ENCODE peak calls at places on chromosome 6, in ten cellular contexts. Z, K, I, Y, G, X, P, W, D and R are unnamed samples.
A peak's percentile ranks its signal among the peaks of the same experiment; 100 is the strongest.

GRCh38 chr6:62283828-62284411 is 2.1 kb downstream of the KHDRBS2 start:
- DNase-seq in Z (peak; percentile 9), K (peak; percentile 0), I (no peak), Y (peak; percentile 7), G (no peak), X (no peak), P (no peak), W (no peak), D (no peak), R (peak; percentile 8)

GRCh38 chr6:34358389-34358906 is 34.0 kb downstream of the NUDT3 start:
- DNase-seq in Z (no peak), K (peak; percentile 60), I (peak; percentile 27), Y (peak; percentile 15), G (no peak), X (no peak), P (no peak), W (no peak), D (no peak), R (peak; percentile 76)

GRCh38 chr6:112130878-112131277 is 43.5 kb downstream of the FAM229B start:
- DNase-seq in Z (no peak), K (no peak), I (no peak), Y (no peak), G (no peak), X (no peak), P (no peak), W (no peak), D (no peak), R (no peak)

GRCh38 chr6:91476000-91476399 is 889.1 kb upstream of the MAP3K7 start:
- DNase-seq in Z (peak; percentile 16), K (peak; percentile 83), I (no peak), Y (peak; percentile 79), G (no peak), X (no peak), P (no peak), W (no peak), D (no peak), R (peak; percentile 8)

GRCh38 chr6:100202417-100203194 is 208.6 kb upstream of the MCHR2 start:
- DNase-seq in Z (no peak), K (peak; percentile 96), I (no peak), Y (peak; percentile 96), G (no peak), X (no peak), P (no peak), W (no peak), D (no peak), R (peak; percentile 99)

GRCh38 chr6:122620902-122621301 is 10.7 kb downstream of the PKIB start:
- DNase-seq in Z (no peak), K (peak; percentile 70), I (no peak), Y (peak; percentile 52), G (no peak), X (no peak), P (no peak), W (no peak), D (no peak), R (peak; percentile 18)

GRCh38 chr6:151494235-151494950 is 576 bp downstream of the CCDC170 start:
- DNase-seq in Z (peak; percentile 27), K (peak; percentile 58), I (peak; percentile 73), Y (peak; percentile 20), G (no peak), X (no peak), P (no peak), W (peak; percentile 48), D (peak; percentile 54), R (peak; percentile 38)

GRCh38 chr6:170485159-170485558 is 67.9 kb downstream of the PSMB1 start:
- DNase-seq in Z (no peak), K (no peak), I (no peak), Y (peak; percentile 11), G (no peak), X (no peak), P (no peak), W (no peak), D (no peak), R (no peak)

GRCh38 chr6:166477647-166478365 is 95.1 kb upstream of the MPC1 start:
- DNase-seq in Z (no peak), K (no peak), I (no peak), Y (no peak), G (no peak), X (no peak), P (no peak), W (no peak), D (no peak), R (no peak)

GRCh38 chr6:167756594-167756993 is 70.1 kb upstream of the AFDN start:
- DNase-seq in Z (no peak), K (no peak), I (no peak), Y (no peak), G (no peak), X (no peak), P (no peak), W (no peak), D (no peak), R (no peak)